ENCODE peak calls at places on chromosomes 4 and X, in eight cellular contexts. M, F, Z, X, I, W, S and C are unnamed samples.

GRCh38 chrX:108036298-108036973 is 8.4 kb upstream of the VSIG1 start:
- DNase-seq in X (no peak), W (no peak), Z (no peak), M (no peak), F (peak; percentile 69), S (peak; percentile 88), I (no peak), C (no peak)

GRCh38 chr4:113049421-113050355 is at the start of gene ANK2:
- DNase-seq in Z (no peak), S (no peak), F (no peak), X (peak; percentile 87), W (no peak), M (peak; percentile 95), I (no peak), C (no peak)

GRCh38 chr4:153036931-153037330 is 100.8 kb downstream of the FHDC1 start:
- DNase-seq in I (no peak), M (no peak), X (no peak), Z (no peak), F (no peak), S (no peak), W (no peak), C (no peak)

GRCh38 chrX:102841706-102842003 is 95.4 kb upstream of the RAB40AL start:
- DNase-seq in S (no peak), I (no peak), Z (no peak), F (no peak), W (no peak), X (no peak), M (no peak), C (no peak)

GRCh38 chr4:123345132-123345923 is 51.3 kb upstream of the SPRY1 start:
- DNase-seq in W (no peak), X (no peak), F (no peak), Z (no peak), I (no peak), S (no peak), M (no peak), C (no peak)

GRCh38 chr4:165874072-165874798 is 1.2 kb downstream of the TLL1 start:
- DNase-seq in W (no peak), M (peak; percentile 47), X (peak; percentile 40), I (no peak), Z (no peak), F (no peak), S (peak; percentile 37), C (no peak)

GRCh38 chrX:10769165-10769564 is 148.8 kb upstream of the MID1 start:
- DNase-seq in Z (no peak), S (peak; percentile 36), M (peak; percentile 74), X (no peak), I (no peak), W (no peak), F (no peak), C (no peak)

GRCh38 chrX:142089193-142089592 is 115.9 kb downstream of the MAGEC2 start:
- DNase-seq in W (no peak), M (peak; percentile 17), I (no peak), Z (no peak), F (no peak), X (no peak), S (peak; percentile 1), C (no peak)

GRCh38 chr4:2087170-2087569 is 28.0 kb downstream of the NAT8L start:
- DNase-seq in X (no peak), Z (no peak), W (no peak), M (peak; percentile 43), S (no peak), F (no peak), I (no peak), C (no peak)

DNA sequence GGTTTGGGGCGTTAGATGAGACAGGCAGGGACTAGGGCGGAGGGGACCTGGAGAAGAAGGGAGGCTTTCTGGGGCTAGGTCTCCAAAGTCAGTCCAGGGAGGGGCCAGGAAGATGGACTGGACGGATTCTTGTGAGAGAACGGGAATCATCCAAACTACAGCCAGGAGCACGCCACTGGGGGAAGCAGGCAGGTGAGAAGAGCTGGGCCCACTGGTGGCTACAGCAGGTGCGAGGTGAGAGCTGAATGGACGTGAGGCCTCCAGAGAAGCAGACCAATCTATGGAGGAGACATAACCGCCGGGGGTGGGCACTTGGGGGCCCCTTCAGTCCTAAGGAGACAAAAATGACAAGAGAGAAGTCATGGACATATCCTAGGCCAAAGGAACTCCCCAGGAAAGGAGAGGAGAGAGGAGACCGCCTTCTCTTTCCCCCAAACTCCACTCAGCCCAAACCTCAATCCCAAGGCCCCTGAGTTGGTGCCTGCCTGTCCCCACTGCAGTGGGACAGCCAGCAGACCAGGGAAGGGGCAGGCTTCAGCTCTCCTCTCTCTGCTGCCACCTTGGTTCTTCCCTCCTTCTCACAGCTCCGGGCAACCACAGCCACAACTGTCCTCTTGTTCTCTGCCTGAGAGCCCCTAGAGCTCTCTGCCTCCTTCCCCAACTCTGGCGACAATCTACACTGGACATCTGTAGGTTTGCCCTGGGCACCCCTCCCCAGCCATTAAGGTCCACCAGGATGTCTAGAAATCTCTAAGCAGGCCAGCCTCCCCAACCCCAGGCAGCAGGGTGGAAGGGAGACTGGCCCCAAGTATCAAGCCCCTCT is 7.0 kb downstream of the APLN start:
- DNase-seq in S (no peak), I (no peak), X (peak; percentile 16), M (no peak), W (no peak), F (no peak), Z (no peak), C (peak; percentile 77)
- H3K27me3 ChIP-seq in S (no peaks in the 10 kb centered on the region), I (peaks cover 4% of the 10 kb centered on the region), X (peaks cover 16% of the 10 kb centered on the region), M (peaks cover 17% of the 10 kb centered on the region), W (no peaks in the 10 kb centered on the region), F (no peaks in the 10 kb centered on the region), Z (no peaks in the 10 kb centered on the region), C (no peaks in the 10 kb centered on the region)

GRCh38 chr4:143311924-143312323 is 24.8 kb upstream of the GAB1 start:
- DNase-seq in M (no peak), W (no peak), S (no peak), X (no peak), Z (no peak), I (no peak), F (no peak), C (no peak)

GRCh38 chr4:143302526-143302925 is 34.1 kb upstream of the GAB1 start:
- DNase-seq in X (no peak), F (no peak), S (peak; percentile 8), Z (no peak), I (no peak), M (peak; percentile 24), W (no peak), C (no peak)

GRCh38 chr4:143308377-143308776 is 28.3 kb upstream of the GAB1 start:
- DNase-seq in M (no peak), Z (no peak), X (no peak), W (no peak), F (no peak), S (no peak), I (no peak), C (no peak)

GRCh38 chr4:143306788-143307187 is 29.9 kb upstream of the GAB1 start:
- DNase-seq in X (no peak), I (no peak), F (no peak), S (no peak), W (no peak), M (no peak), Z (no peak), C (no peak)

DNA sequence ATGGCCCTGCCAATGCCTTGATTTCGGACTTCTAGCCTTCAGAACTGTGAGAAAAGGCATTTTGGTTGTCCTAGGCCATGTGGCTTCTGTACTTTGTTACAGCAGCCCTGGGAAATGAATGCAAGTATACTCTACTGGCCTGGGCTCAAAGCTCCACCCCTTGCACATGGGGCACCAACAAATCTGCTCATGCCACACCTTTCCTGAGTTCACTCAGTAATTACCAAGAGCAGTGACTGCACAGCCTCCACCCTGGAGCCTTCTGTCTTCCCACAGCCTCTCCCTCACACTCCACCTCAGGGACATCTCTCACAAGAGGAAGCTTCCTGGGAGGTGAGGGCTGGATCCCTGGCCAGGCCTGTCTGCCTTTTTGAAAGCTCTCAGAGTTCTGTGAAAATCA is 29.1 kb upstream of the GAB1 start:
- DNase-seq in W (no peak), F (no peak), X (no peak), S (no peak), M (no peak), I (no peak), Z (no peak), C (no peak)
- TF ChIP-seq CTCF in W (no peak), F (no peak), X (no peak), S (no peak), M (no peak), I (no peak), Z (no peak), C (no peak)

GRCh38 chr4:7190668-7191545 is 1.4 kb upstream of the SORCS2 start:
- DNase-seq in M (no peak), I (no peak), S (no peak), F (no peak), X (peak; percentile 17), Z (no peak), W (no peak), C (no peak)
- H3K27me3 ChIP-seq in M (peaks cover 22% of the 10 kb centered on the region), I (peaks cover 50% of the 10 kb centered on the region), S (peaks cover 38% of the 10 kb centered on the region), F (peaks cover 67% of the 10 kb centered on the region), X (peaks cover 18% of the 10 kb centered on the region), Z (peaks cover 24% of the 10 kb centered on the region), W (peaks cover 9% of the 10 kb centered on the region), C (no peaks in the 10 kb centered on the region)

GRCh38 chr4:121283319-121283718 is 97.5 kb downstream of the QRFPR start:
- DNase-seq in F (no peak), M (no peak), X (no peak), W (no peak), S (no peak), I (no peak), Z (no peak), C (no peak)

GRCh38 chr4:121273191-121273590 is 107.6 kb downstream of the QRFPR start:
- DNase-seq in Z (no peak), X (no peak), F (no peak), W (no peak), S (no peak), M (no peak), I (no peak), C (no peak)

GRCh38 chr4:121272526-121272925 is 108.3 kb downstream of the QRFPR start:
- DNase-seq in X (no peak), I (no peak), S (no peak), M (no peak), Z (no peak), W (no peak), F (peak; percentile 24), C (no peak)

GRCh38 chr4:121278811-121279368 is 101.9 kb downstream of the QRFPR start:
- DNase-seq in X (no peak), I (no peak), Z (no peak), F (peak; percentile 4), M (no peak), W (no peak), S (no peak), C (no peak)

DNA sequence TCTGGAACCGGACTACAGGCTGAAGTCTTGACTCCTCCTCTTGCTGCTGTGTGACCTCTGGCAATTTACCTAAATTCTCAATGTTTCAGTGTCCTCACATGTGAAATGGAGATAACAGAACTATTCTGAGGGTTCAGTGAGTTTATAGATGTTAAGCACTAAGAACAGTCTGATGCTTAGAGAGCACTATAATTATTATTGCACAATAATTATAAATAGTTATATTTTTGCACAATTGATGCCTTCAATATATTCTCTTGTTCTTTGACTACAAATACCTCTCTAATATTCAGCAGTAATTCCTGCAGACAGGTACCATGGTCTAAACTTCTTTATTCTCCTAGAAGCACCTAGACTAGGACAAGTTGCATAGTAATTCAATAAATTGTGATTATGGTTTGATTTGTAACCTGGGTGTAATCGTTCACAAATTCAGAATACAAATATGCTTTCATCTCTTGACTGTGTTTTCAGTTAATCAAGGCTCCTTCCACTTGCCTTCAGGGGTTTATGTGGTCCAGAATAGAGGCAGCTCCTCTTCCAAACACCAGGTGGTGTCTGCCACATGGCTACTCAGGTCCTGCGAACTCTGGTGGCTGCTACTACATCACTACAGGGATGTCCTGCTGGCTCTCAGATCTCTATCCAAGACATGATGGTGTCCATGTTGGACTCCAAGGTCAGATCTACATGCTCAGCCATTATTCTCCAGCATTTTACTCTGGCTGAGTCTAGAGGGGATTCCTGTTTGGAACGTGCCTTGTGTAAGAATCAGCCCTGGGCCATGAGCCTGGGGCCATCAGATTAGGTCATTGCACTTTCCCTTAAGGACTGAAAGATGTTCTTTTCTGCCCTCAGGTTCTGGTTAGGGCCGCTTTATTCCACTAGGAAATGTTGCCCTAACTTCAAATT is 103.4 kb downstream of the QRFPR start:
- DNase-seq in I (no peak), X (peak; percentile 57), F (no peak), M (peak; percentile 58), S (no peak), Z (no peak), W (no peak), C (no peak)
- TF ChIP-seq CTCF in I (no peak), X (peak; percentile 65), F (no peak), M (peak; percentile 69), S (peak; percentile 12), Z (no peak), W (no peak), C (no peak)